ENCODE peak calls at places on chromosomes 16 and 17, in ten cellular contexts. K is GM03348; B is fibroblast of lung; C is memory B cell; A is mucosa of gallbladder; G is posterior cingulate gyrus; H is T-helper 1 cell; P is B cell; R is HFF-Myc; V is stimulated activated CD8-positive, alpha-beta memory T cell treated with anti-CD3 and anti-CD28 coated beads, Interleukin-7, amount 100 ng/mL, for 24 hours. L is an unnamed sample.

GRCh38 chr17:30376621-30377452 is 1.9 kb upstream of the CPD start:
- DNase-seq in K (peak), B (peak), C (no peak), A (no peak), G (no peak), H (no peak), P (no peak), R (peak), V (no peak), L (peak)

GRCh38 chr17:72222571-72222970 is 101.8 kb downstream of the SOX9 start:
- DNase-seq in K (no peak), B (no peak), C (no peak), A (no peak), G (no peak), H (no peak), P (no peak), R (no peak), V (no peak), L (no peak)

GRCh38 chr16:79601092-79601977 is 798 bp upstream of the MAF start:
- DNase-seq in K (peak), B (peak), C (peak), A (peak), G (no peak), H (peak), P (no peak), R (no peak), V (no peak), L (no peak)

GRCh38 chr16:87585452-87586200 is 16.7 kb upstream of the JPH3 start:
- DNase-seq in K (no peak), B (no peak), C (no peak), A (no peak), G (no peak), H (no peak), P (no peak), R (no peak), V (no peak), L (no peak)

GRCh38 chr17:51590071-51590470 is 329.7 kb downstream of the UTP18 start:
- DNase-seq in K (no peak), B (no peak), C (no peak), A (no peak), G (no peak), H (no peak), P (no peak), R (no peak), V (no peak), L (no peak)

GRCh38 chr16:31083556-31083955 is 5.2 kb downstream of the PRSS53 start:
- DNase-seq in K (no peak), B (no peak), C (no peak), A (no peak), G (no peak), H (no peak), P (no peak), R (no peak), V (no peak), L (no peak)

GRCh38 chr17:67995568-67996191 is 589 bp downstream of the C17orf58 start:
- DNase-seq in K (peak), B (peak), C (no peak), A (no peak), G (no peak), H (peak), P (no peak), R (no peak), V (no peak), L (peak)

GRCh38 chr17:17921192-17922082 is 50.8 kb downstream of the TOM1L2 start:
- DNase-seq in K (peak), B (peak), C (no peak), A (no peak), G (peak), H (no peak), P (no peak), R (peak), V (no peak), L (peak)

GRCh38 chr17:488993-489757 is 136.6 kb upstream of the RPH3AL start:
- DNase-seq in K (no peak), B (peak), C (peak), A (no peak), G (no peak), H (peak), P (no peak), R (no peak), V (no peak), L (peak)

GRCh38 chr17:19398301-19399181 is 11.6 kb upstream of the MFAP4 start:
- DNase-seq in K (peak), B (peak), C (no peak), A (no peak), G (no peak), H (no peak), P (no peak), R (no peak), V (no peak), L (peak)

GRCh38 chr17:18182978-18183333 is 672 bp upstream of the ALKBH5 start:
- DNase-seq in K (peak), B (no peak), C (peak), A (peak), G (peak), H (no peak), P (peak), R (no peak), V (peak), L (peak)

GRCh38 chr17:68461589-68461988 is 4.3 kb upstream of the WIPI1 start:
- DNase-seq in K (no peak), B (no peak), C (no peak), A (no peak), G (no peak), H (peak), P (no peak), R (no peak), V (no peak), L (no peak)

GRCh38 chr16:69590590-69590989 is 24.8 kb downstream of the NFAT5 start:
- DNase-seq in K (no peak), B (no peak), C (no peak), A (no peak), G (no peak), H (no peak), P (no peak), R (no peak), V (no peak), L (no peak)

GRCh38 chr17:17150450-17150804 is 55.7 kb downstream of the PLD6 start:
- DNase-seq in K (no peak), B (no peak), C (no peak), A (no peak), G (no peak), H (peak), P (no peak), R (no peak), V (no peak), L (no peak)

GRCh38 chr16:84829168-84829965 is 9.6 kb downstream of the CRISPLD2 start:
- DNase-seq in K (peak), B (peak), C (no peak), A (peak), G (no peak), H (no peak), P (no peak), R (no peak), V (no peak), L (peak)

GRCh38 chr17:17134952-17135340 is 71.2 kb downstream of the PLD6 start:
- DNase-seq in K (no peak), B (no peak), C (no peak), A (no peak), G (no peak), H (no peak), P (no peak), R (no peak), V (no peak), L (no peak)

GRCh38 chr17:72640415-72641165 is 451.9 kb downstream of the SLC39A11 start:
- DNase-seq in K (no peak), B (no peak), C (no peak), A (peak), G (no peak), H (no peak), P (no peak), R (no peak), V (no peak), L (no peak)

GRCh38 chr16:51756447-51757123 is 605.5 kb upstream of the SALL1 start:
- DNase-seq in K (no peak), B (no peak), C (no peak), A (no peak), G (no peak), H (no peak), P (no peak), R (no peak), V (no peak), L (no peak)

GRCh38 chr16:54282202-54282922 is 4.2 kb downstream of the IRX3 start:
- DNase-seq in K (peak), B (no peak), C (no peak), A (no peak), G (no peak), H (no peak), P (no peak), R (no peak), V (peak), L (peak)

GRCh38 chr16:65306722-65307121 is 184.9 kb upstream of the CDH11 start:
- DNase-seq in K (no peak), B (no peak), C (no peak), A (no peak), G (no peak), H (no peak), P (no peak), R (no peak), V (no peak), L (no peak)

GRCh38 chr16:20901441-20902112 is 1.0 kb downstream of the LYRM1 start:
- DNase-seq in K (peak), B (peak), C (peak), A (peak), G (no peak), H (peak), P (peak), R (no peak), V (no peak), L (peak)

GRCh38 chr17:47628014-47628413 is 21.7 kb upstream of the KPNB1 start:
- DNase-seq in K (no peak), B (no peak), C (no peak), A (no peak), G (no peak), H (no peak), P (no peak), R (no peak), V (no peak), L (no peak)

GRCh38 chr16:89721644-89722391 is 481 bp downstream of the ZNF276 start:
- DNase-seq in K (peak), B (peak), C (peak), A (peak), G (no peak), H (peak), P (peak), R (no peak), V (no peak), L (peak)

GRCh38 chr16:8673611-8674412 is 605 bp upstream of the ABAT start:
- DNase-seq in K (no peak), B (no peak), C (no peak), A (no peak), G (peak), H (no peak), P (no peak), R (no peak), V (no peak), L (peak)

GRCh38 chr16:69166221-69166833 is 20.6 kb upstream of the SNTB2 start:
- DNase-seq in K (peak), B (peak), C (no peak), A (no peak), G (peak), H (peak), P (no peak), R (peak), V (peak), L (peak)

GRCh38 chr17:57986841-57987581 is 1.0 kb downstream of the VEZF1 start:
- DNase-seq in K (peak), B (peak), C (no peak), A (peak), G (no peak), H (peak), P (no peak), R (no peak), V (no peak), L (peak)